ENCODE peak calls at places on chromosomes 12 and 14, in eight cellular contexts. W, H, T, R, J, D, A and L are unnamed samples.

GRCh38 chr12:33205986-33206385 is 233.6 kb downstream of the SYT10 start:
- DNase-seq in W (no peak), H (no peak), T (no peak), R (no peak), J (no peak), D (no peak), A (no peak), L (no peak)

GRCh38 chr12:81819991-81820633 is 61.0 kb upstream of the PPFIA2 start:
- DNase-seq in W (no peak), H (peak), T (no peak), R (no peak), J (no peak), D (no peak), A (no peak), L (peak)

GRCh38 chr12:132422057-132423043 is 67.6 kb upstream of the FBRSL1 start:
- DNase-seq in W (no peak), H (no peak), T (no peak), R (no peak), J (no peak), D (no peak), A (no peak), L (no peak)

GRCh38 chr12:123675436-123675835 is 4.5 kb downstream of the TCTN2 start:
- DNase-seq in W (no peak), H (no peak), T (no peak), R (no peak), J (no peak), D (no peak), A (no peak), L (no peak)

GRCh38 chr12:55930771-55931316 is at the start of gene DGKA:
- DNase-seq in W (peak), H (peak), T (peak), R (peak), J (peak), D (peak), A (peak), L (peak)

GRCh38 chr14:64726585-64726890 is 22.3 kb downstream of the PLEKHG3 start:
- DNase-seq in W (no peak), H (peak), T (peak), R (peak), J (no peak), D (no peak), A (no peak), L (peak)

GRCh38 chr12:109683316-109683715 is 30.3 kb upstream of the FAM222A start:
- DNase-seq in W (no peak), H (no peak), T (no peak), R (no peak), J (no peak), D (no peak), A (no peak), L (no peak)

GRCh38 chr14:30375280-30375892 is 183.6 kb upstream of the G2E3 start:
- DNase-seq in W (peak), H (peak), T (no peak), R (peak), J (peak), D (peak), A (peak), L (peak)

GRCh38 chr14:61503167-61503801 is 181.9 kb downstream of the PRKCH start:
- DNase-seq in W (no peak), H (peak), T (peak), R (no peak), J (no peak), D (no peak), A (peak), L (peak)

GRCh38 chr12:120213758-120214157 is 12.8 kb upstream of the RPLP0 start:
- DNase-seq in W (no peak), H (no peak), T (no peak), R (no peak), J (no peak), D (no peak), A (no peak), L (no peak)

GRCh38 chr12:109310247-109311125 is 1.4 kb upstream of the FOXN4 start:
- DNase-seq in W (no peak), H (no peak), T (no peak), R (no peak), J (no peak), D (no peak), A (no peak), L (no peak)

GRCh38 chr14:68663385-68664076 is 129.3 kb downstream of the ZFP36L1 start:
- DNase-seq in W (peak), H (peak), T (peak), R (no peak), J (no peak), D (no peak), A (no peak), L (peak)

GRCh38 chr12:563899-564298 is 99.3 kb downstream of the NINJ2 start:
- DNase-seq in W (no peak), H (no peak), T (no peak), R (no peak), J (no peak), D (no peak), A (no peak), L (no peak)